ENCODE peak calls at places on chromosome 13, in four cellular contexts. N is A549, W is H1, Q is GM12878. F is an unnamed sample.

GRCh38 chr13:82713681-82714405 is 1168.4 kb downstream of the SLITRK1 start:
- DNase-seq in N (no peak), W (no peak), Q (no peak), F (no peak)

GRCh38 chr13:63041640-63042414 is 1626.2 kb upstream of the PCDH20 start:
- DNase-seq in N (no peak), W (no peak), Q (no peak), F (no peak)

GRCh38 chr13:57874530-57874929 is 243.0 kb downstream of the PCDH17 start:
- DNase-seq in N (no peak), W (no peak), Q (no peak), F (no peak)

GRCh38 chr13:92573467-92574057 is 653.0 kb upstream of the GPC6 start:
- DNase-seq in N (peak), W (peak), Q (no peak), F (peak)

GRCh38 chr13:88751994-88752393 is 1080.8 kb downstream of the SLITRK5 start:
- DNase-seq in N (no peak), W (no peak), Q (no peak), F (no peak)

GRCh38 chr13:98482476-98483444 is 94.1 kb downstream of the STK24 start:
- DNase-seq in N (no peak), W (no peak), Q (no peak), F (no peak)

GRCh38 chr13:20411638-20412342 is 113.9 kb downstream of the CRYL1 start:
- DNase-seq in N (no peak), W (no peak), Q (peak), F (no peak)

GRCh38 chr13:44605711-44606110 is 29.6 kb upstream of the TSC22D1 start:
- DNase-seq in N (no peak), W (no peak), Q (no peak), F (no peak)

GRCh38 chr13:78609464-78610205 is 6.3 kb upstream of the POU4F1 start:
- DNase-seq in N (peak), W (peak), Q (no peak), F (no peak)

GRCh38 chr13:49292742-49293498 is 45.2 kb downstream of the CDADC1 start:
- DNase-seq in N (no peak), W (no peak), Q (no peak), F (peak)

GRCh38 chr13:95288899-95289500 is 12.3 kb downstream of the ABCC4 start:
- DNase-seq in N (no peak), W (no peak), Q (no peak), F (no peak)

GRCh38 chr13:30224732-30225131 is 82.6 kb downstream of the KATNAL1 start:
- DNase-seq in N (peak), W (no peak), Q (no peak), F (no peak)

GRCh38 chr13:73365240-73365639 is 306.4 kb downstream of the KLF5 start:
- DNase-seq in N (peak), W (no peak), Q (no peak), F (no peak)

GRCh38 chr13:87941244-87941643 is 270.1 kb downstream of the SLITRK5 start:
- DNase-seq in N (no peak), W (no peak), Q (no peak), F (no peak)

GRCh38 chr13:41995946-41996345 is 35.0 kb upstream of the VWA8 start:
- DNase-seq in N (no peak), W (no peak), Q (no peak), F (peak)

GRCh38 chr13:61136515-61136914 is 279.1 kb downstream of the PCDH20 start:
- DNase-seq in N (no peak), W (no peak), Q (no peak), F (no peak)

GRCh38 chr13:95641961-95642621 is 2.4 kb downstream of the DZIP1 start:
- DNase-seq in N (no peak), W (peak), Q (no peak), F (no peak)

GRCh38 chr13:72430923-72431322 is 296.5 kb downstream of the MZT1 start:
- DNase-seq in N (no peak), W (no peak), Q (no peak), F (no peak)

GRCh38 chr13:98476538-98476966 is 100.4 kb downstream of the STK24 start:
- DNase-seq in N (no peak), W (no peak), Q (peak), F (peak)

GRCh38 chr13:53743906-53744305 is 715.3 kb downstream of the OLFM4 start:
- DNase-seq in N (peak), W (no peak), Q (no peak), F (no peak)

GRCh38 chr13:95044452-95045205 is 256.6 kb downstream of the ABCC4 start:
- DNase-seq in N (peak), W (no peak), Q (no peak), F (no peak)

GRCh38 chr13:107373551-107373950 is 805.6 kb upstream of the ARGLU1 start:
- DNase-seq in N (no peak), W (no peak), Q (no peak), F (no peak)

GRCh38 chr13:47794963-47795362 is 206.1 kb downstream of the SUCLA2 start:
- DNase-seq in N (peak), W (no peak), Q (no peak), F (no peak)

GRCh38 chr13:107339209-107339608 is 771.3 kb upstream of the ARGLU1 start:
- DNase-seq in N (no peak), W (no peak), Q (no peak), F (no peak)

GRCh38 chr13:24511019-24511823 is 1.4 kb downstream of the PARP4 start:
- DNase-seq in N (peak), W (no peak), Q (peak), F (peak)

GRCh38 chr13:73171926-73172325 is 113.1 kb downstream of the KLF5 start:
- DNase-seq in N (no peak), W (no peak), Q (no peak), F (no peak)

DNA sequence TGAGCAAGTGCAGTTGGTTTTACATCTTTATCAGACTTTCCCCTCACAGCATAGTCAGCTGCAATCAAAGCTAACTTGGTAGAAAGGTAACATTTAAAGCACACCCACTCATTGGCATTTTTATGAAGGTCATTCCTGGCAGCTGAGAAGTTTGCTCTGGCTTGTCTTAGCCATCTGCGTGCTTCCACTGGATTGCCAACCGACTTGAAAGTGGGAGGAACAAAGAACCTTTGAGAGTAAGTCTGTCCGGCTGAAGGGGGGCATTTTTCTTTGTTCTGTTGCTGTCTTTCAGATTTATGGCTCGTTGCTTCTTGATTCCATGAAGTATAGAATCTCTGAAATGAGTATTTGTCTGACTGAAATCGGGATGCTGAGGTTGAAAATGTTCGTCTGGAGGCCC is 103.1 kb downstream of the SACS start:
- DNase-seq in N (no peak), W (no peak), Q (no peak), F (no peak)
- TF ChIP-seq CHD2 in N (no peak), W (no peak), Q (no peak), F (no peak)

DNA sequence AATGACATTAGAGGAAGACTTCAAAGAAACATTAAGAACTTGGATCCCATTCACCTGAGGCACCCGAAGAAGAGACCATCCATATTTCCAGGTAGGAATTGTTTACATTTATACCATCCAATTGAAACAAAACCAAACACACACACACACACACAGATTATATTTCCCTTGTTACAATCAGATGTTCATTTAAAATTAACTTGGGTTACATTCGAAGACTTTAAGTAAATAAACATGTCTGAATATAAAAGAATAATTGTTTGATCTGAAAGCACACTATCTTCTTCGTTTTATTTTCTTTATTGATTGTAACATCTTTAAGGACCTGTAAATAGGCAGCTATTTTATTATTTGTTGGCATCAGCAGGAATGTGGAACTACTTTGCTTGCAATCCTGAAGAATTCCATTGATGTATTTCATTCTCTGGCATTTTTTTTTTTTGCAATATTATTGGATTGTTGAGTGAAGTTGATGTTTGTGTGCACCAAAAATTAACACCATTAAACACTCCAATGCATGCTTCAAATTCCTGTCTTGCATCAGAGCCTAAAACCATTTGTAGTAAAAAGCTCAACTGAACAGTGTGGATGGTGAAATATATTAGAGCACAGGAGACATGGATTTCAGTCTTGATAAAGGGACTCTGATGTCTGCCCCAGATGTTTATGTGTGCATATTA is 85.3 kb upstream of the FRY start:
- DNase-seq in N (no peak), W (no peak), Q (no peak), F (no peak)
- TF ChIP-seq CHD2 in N (no peak), W (no peak), Q (no peak), F (no peak)

GRCh38 chr13:75049936-75050335 is 432.0 kb downstream of the TBC1D4 start:
- DNase-seq in N (no peak), W (no peak), Q (no peak), F (no peak)
- TF ChIP-seq CHD2 in N (no peak), W (no peak), Q (no peak), F (no peak)

GRCh38 chr13:33678084-33678483 is 139.9 kb upstream of the RFC3 start:
- DNase-seq in N (no peak), W (no peak), Q (no peak), F (peak)
- TF ChIP-seq CHD2 in N (no peak), W (no peak), Q (no peak), F (no peak)

GRCh38 chr13:85386424-85386823 is 412.8 kb downstream of the SLITRK6 start:
- DNase-seq in N (peak), W (no peak), Q (no peak), F (no peak)
- TF ChIP-seq CHD2 in N (no peak), W (no peak), Q (no peak), F (no peak)

DNA sequence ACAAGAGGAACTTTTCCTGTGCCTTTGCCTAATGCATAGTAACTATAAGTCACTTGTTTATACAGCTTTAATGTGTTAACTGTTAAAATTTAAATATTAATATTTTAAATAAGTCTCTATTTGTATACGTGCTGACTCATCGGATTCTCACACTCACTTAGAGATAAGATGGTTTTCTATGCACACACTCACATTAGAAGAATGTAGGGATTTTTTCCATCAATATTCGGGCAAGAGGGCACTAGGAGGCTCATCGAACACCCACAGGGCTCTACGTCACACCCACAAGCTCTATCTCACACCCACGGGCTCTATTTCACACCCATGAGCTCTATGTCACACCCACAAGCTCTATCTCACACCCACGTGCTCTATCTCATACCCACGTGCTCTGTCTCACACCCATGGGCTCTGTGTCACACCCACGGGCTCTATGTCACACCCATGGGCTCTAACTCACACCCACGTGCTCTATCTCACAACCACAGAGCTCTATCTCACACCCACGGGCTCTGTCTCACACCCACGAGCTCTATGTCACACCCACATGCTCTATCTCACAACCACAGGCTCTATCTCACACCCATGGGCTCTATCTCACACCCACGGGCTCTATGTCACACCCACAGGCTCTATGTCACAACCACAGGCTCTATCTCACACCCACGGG is 73.4 kb downstream of the COL4A2 start:
- DNase-seq in N (peak), W (no peak), Q (no peak), F (no peak)
- TF ChIP-seq CHD2 in N (no peak), W (no peak), Q (no peak), F (no peak)

DNA sequence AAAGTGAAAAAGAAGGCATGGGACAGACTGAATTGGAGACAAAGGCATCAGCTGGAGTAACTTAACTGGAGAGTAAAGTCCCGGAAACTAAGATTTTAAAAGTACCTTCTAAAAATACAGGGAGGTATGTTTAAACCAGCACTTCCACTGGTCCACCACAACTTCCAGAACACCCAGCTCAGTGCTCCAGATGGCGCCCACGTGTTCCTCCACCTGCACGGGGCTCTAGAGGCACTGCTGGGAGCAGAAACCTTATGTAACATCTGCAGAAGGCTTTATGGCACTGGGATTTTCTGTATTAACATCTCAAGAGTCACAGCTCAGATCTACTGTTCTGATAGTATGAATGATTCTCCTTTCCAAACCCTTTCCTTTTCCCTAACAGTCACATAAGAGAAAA is 252.1 kb downstream of the DCLK1 start:
- DNase-seq in N (no peak), W (no peak), Q (no peak), F (no peak)
- TF ChIP-seq CHD2 in N (no peak), W (no peak), Q (no peak), F (no peak)

F was measured in K562.